ENCODE peak calls at places on chromosomes 11 and 22, in six cellular contexts. Z is spleen; D is dorsolateral prefrontal cortex; R is effector memory CD4-positive, alpha-beta T cell; M is sigmoid colon; H is right cardiac atrium. Y is an unnamed sample.

GRCh38 chr22:30606455-30607299 is at the start of gene TCN2:
- DNase-seq in Z (peak; percentile 88), D (peak; percentile 84), R (no peak), M (peak; percentile 88), H (peak; percentile 82), Y (peak; percentile 62)

GRCh38 chr22:37240240-37240940 is 3.7 kb downstream of the RAC2 start:
- DNase-seq in Z (peak; percentile 62), D (peak; percentile 12), R (no peak), M (no peak), H (peak; percentile 20), Y (no peak)

GRCh38 chr11:101407324-101407723 is 176.5 kb downstream of the TRPC6 start:
- DNase-seq in Z (no peak), D (no peak), R (no peak), M (peak; percentile 69), H (no peak), Y (no peak)

GRCh38 chr11:19241260-19242183 is 777 bp upstream of the E2F8 start:
- DNase-seq in Z (peak; percentile 91), D (no peak), R (no peak), M (peak; percentile 66), H (peak; percentile 75), Y (peak; percentile 30)

GRCh38 chr11:30346068-30346688 is 23.3 kb downstream of the ARL14EP start:
- DNase-seq in Z (no peak), D (no peak), R (no peak), M (no peak), H (no peak), Y (no peak)

GRCh38 chr22:19241593-19241906 is 50.0 kb downstream of the CLTCL1 start:
- DNase-seq in Z (no peak), D (no peak), R (no peak), M (no peak), H (no peak), Y (no peak)

GRCh38 chr11:65907878-65908277 is 7.7 kb upstream of the FOSL1 start:
- DNase-seq in Z (no peak), D (no peak), R (no peak), M (no peak), H (peak; percentile 2), Y (no peak)

GRCh38 chr11:69201764-69202370 is 46.1 kb downstream of the SMIM38 start:
- DNase-seq in Z (no peak), D (no peak), R (no peak), M (peak; percentile 24), H (no peak), Y (no peak)

GRCh38 chr11:130999086-130999485 is 82.8 kb upstream of the SNX19 start:
- DNase-seq in Z (no peak), D (no peak), R (no peak), M (no peak), H (no peak), Y (no peak)

GRCh38 chr11:67290801-67291200 is 1.7 kb downstream of the ANKRD13D start:
- DNase-seq in Z (peak; percentile 77), D (no peak), R (no peak), M (peak; percentile 71), H (peak; percentile 87), Y (peak; percentile 39)

GRCh38 chr11:130817608-130817944 is 98.7 kb downstream of the SNX19 start:
- DNase-seq in Z (no peak), D (no peak), R (no peak), M (no peak), H (no peak), Y (no peak)

GRCh38 chr11:6571434-6572008 is 31.9 kb downstream of the RRP8 start:
- DNase-seq in Z (no peak), D (no peak), R (no peak), M (no peak), H (no peak), Y (no peak)

GRCh38 chr11:43576834-43577521 is 103.6 kb upstream of the HSD17B12 start:
- DNase-seq in Z (no peak), D (peak; percentile 73), R (no peak), M (no peak), H (peak; percentile 73), Y (peak; percentile 63)

GRCh38 chr11:26793517-26793916 is 71.7 kb upstream of the SLC5A12 start:
- DNase-seq in Z (no peak), D (no peak), R (no peak), M (no peak), H (no peak), Y (no peak)

GRCh38 chr11:80846979-80847378 is 1406.1 kb upstream of the TENM4 start:
- DNase-seq in Z (no peak), D (no peak), R (no peak), M (no peak), H (no peak), Y (no peak)

GRCh38 chr22:50700387-50701075 is 27.9 kb downstream of the SHANK3 start:
- DNase-seq in Z (peak; percentile 73), D (no peak), R (no peak), M (peak; percentile 57), H (peak; percentile 51), Y (peak; percentile 22)
- H3K27me3 ChIP-seq in Z (no peaks in the 10 kb centered on the region), D (no peaks in the 10 kb centered on the region), R (no peaks in the 10 kb centered on the region), M (no peaks in the 10 kb centered on the region), H (no peaks in the 10 kb centered on the region), Y (no peaks in the 10 kb centered on the region)

GRCh38 chr22:43005106-43005505 is 9.8 kb downstream of the PACSIN2 start:
- DNase-seq in Z (no peak), D (no peak), R (no peak), M (no peak), H (no peak), Y (no peak)

GRCh38 chr22:43002198-43002577 is 12.8 kb downstream of the PACSIN2 start:
- DNase-seq in Z (no peak), D (no peak), R (no peak), M (peak; percentile 8), H (no peak), Y (no peak)

GRCh38 chr22:43000441-43001175 is 14.3 kb downstream of the PACSIN2 start:
- DNase-seq in Z (no peak), D (peak; percentile 67), R (no peak), M (peak; percentile 53), H (no peak), Y (no peak)

GRCh38 chr22:43004362-43005035 is 10.4 kb downstream of the PACSIN2 start:
- DNase-seq in Z (peak; percentile 58), D (no peak), R (no peak), M (no peak), H (no peak), Y (no peak)

GRCh38 chr22:43001271-43002197 is 13.4 kb downstream of the PACSIN2 start:
- DNase-seq in Z (no peak), D (no peak), R (no peak), M (peak; percentile 50), H (no peak), Y (no peak)
- H3K4me3 ChIP-seq in Z (no peak overlapping the region), D (no peak overlapping the region), R (no peak overlapping the region), M (no peak overlapping the region), H (no peak overlapping the region), Y (no peak overlapping the region)

GRCh38 chr22:28884754-28885375 is 1.5 kb downstream of the ZNRF3 start:
- DNase-seq in Z (peak; percentile 59), D (no peak), R (no peak), M (peak; percentile 20), H (no peak), Y (no peak)

GRCh38 chr22:28882545-28882877 is 861 bp upstream of the ZNRF3 start:
- DNase-seq in Z (no peak), D (no peak), R (no peak), M (peak; percentile 74), H (no peak), Y (no peak)

GRCh38 chr22:28883917-28884753 is 763 bp downstream of the ZNRF3 start:
- DNase-seq in Z (peak; percentile 90), D (peak; percentile 50), R (peak; percentile 20), M (peak; percentile 77), H (peak; percentile 75), Y (peak; percentile 13)

GRCh38 chr22:28882878-28883656 is at the start of gene ZNRF3:
- DNase-seq in Z (peak; percentile 97), D (peak; percentile 96), R (peak; percentile 85), M (peak; percentile 97), H (peak; percentile 97), Y (peak; percentile 91)

DNA sequence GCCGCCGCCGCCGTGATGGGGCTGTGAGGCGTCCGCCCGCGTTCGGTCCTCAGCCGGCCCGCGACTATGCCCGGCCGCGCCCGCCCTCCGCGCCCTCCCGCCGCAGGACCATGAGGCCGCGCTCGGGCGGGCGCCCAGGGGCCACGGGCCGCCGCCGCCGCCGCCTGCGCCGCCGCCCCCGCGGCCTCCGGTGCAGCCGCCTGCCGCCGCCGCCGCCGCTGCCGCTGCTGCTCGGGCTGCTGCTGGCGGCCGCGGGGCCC is 215 bp downstream of the ZNRF3 start:
- DNase-seq in Z (no peak), D (no peak), R (no peak), M (no peak), H (no peak), Y (no peak)
- H3K27ac ChIP-seq in Z (peak overlapping the region; percentile 60), D (no peak overlapping the region), R (no peak overlapping the region), M (peak overlapping the region; percentile 87), H (peak overlapping the region; percentile 78), Y (no peak overlapping the region)

DNA sequence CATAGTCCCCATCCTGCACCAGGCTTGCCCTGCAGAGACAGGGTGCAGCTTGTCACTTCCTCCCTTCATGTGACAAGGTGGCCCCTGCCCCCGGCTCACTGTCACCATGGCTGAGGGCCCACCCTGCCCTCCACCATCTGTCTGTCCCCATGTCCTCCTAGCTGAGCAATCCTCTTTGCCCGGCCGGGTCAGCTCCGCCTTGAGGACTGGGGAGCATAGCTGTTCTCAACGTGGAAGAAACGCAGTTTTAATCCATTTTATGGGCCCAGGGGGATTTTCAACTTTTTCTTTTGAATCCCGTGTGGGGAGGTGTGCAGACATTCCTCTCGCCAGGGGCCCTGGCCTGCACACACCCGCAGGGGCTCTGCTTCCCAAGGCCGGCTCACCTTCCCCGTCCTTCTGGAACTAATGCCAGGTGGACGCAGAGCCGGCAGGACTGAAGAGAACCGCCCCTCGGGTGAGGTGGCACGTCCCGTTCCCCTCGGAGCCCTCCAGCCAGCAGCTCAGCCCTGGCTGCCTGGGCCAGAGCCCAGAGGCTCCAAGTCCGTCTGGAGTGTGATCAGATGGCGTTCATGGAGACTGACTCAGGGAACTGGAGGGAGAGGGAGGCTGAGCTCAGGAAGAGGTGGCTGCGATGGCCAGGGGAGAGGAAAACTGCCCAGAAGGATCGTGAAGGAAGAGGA is 1108.7 kb downstream of the BRD1 start:
- DNase-seq in Z (peak; percentile 47), D (peak; percentile 35), R (no peak), M (peak; percentile 64), H (peak; percentile 25), Y (no peak)
- H3K27me3 ChIP-seq in Z (no peaks in the 10 kb centered on the region), D (no peaks in the 10 kb centered on the region), R (no peaks in the 10 kb centered on the region), M (no peaks in the 10 kb centered on the region), H (no peaks in the 10 kb centered on the region), Y (no peaks in the 10 kb centered on the region)

GRCh38 chr22:48075604-48076400 is 1313.4 kb downstream of the TBC1D22A start:
- DNase-seq in Z (no peak), D (no peak), R (no peak), M (peak; percentile 46), H (no peak), Y (no peak)
- H3K4me3 ChIP-seq in Z (no peak overlapping the region), D (no peak overlapping the region), R (no peak overlapping the region), M (no peak overlapping the region), H (no peak overlapping the region), Y (no peak overlapping the region)

GRCh38 chr22:46115755-46116490 is 34.4 kb upstream of the PPARA start:
- DNase-seq in Z (no peak), D (no peak), R (no peak), M (no peak), H (peak; percentile 79), Y (no peak)
- H3K27ac ChIP-seq in Z (peak overlapping the region; percentile 97), D (peak overlapping the region; percentile 83), R (no peak overlapping the region), M (peak overlapping the region; percentile 88), H (peak overlapping the region; percentile 59), Y (peak overlapping the region; percentile 78)

Y was measured in heart right ventricle.